ENCODE peak calls at places on chromosomes 7 and 10, in eight cellular contexts. G is heart left ventricle, B is psoas muscle, D is upper lobe of left lung, Z is body of pancreas, Q is mucosa of descending colon, S is right lobe of liver, I is PC-3. N is an unnamed sample.

GRCh38 chr7:28107960-28108359 is 72.6 kb downstream of the JAZF1 start:
- ATAC-seq in G (peak; percentile 77), B (peak; percentile 74), D (no peak), Z (no peak), Q (no peak), S (peak; percentile 21), I (peak; percentile 66), N (no peak)

GRCh38 chr10:127918570-127918969 is 11.7 kb downstream of the PTPRE start:
- ATAC-seq in G (peak; percentile 19), B (peak; percentile 74), D (no peak), Z (no peak), Q (no peak), S (peak; percentile 14), I (no peak), N (peak; percentile 34)

GRCh38 chr10:6103591-6103990 is 14.8 kb downstream of the RBM17 start:
- ATAC-seq in G (no peak), B (no peak), D (no peak), Z (no peak), Q (no peak), S (peak; percentile 5), I (no peak), N (no peak)

GRCh38 chr10:19702215-19702614 is 114.0 kb upstream of the PLXDC2 start:
- ATAC-seq in G (no peak), B (no peak), D (no peak), Z (no peak), Q (no peak), S (no peak), I (no peak), N (no peak)

GRCh38 chr7:415646-416525 is 103.8 kb downstream of the PDGFA start:
- ATAC-seq in G (no peak), B (no peak), D (no peak), Z (no peak), Q (no peak), S (no peak), I (no peak), N (no peak)

GRCh38 chr7:91164531-91164930 is 99.7 kb upstream of the FZD1 start:
- ATAC-seq in G (no peak), B (no peak), D (no peak), Z (no peak), Q (no peak), S (no peak), I (no peak), N (no peak)

GRCh38 chr7:21327422-21328191 is 100.3 kb upstream of the SP4 start:
- ATAC-seq in G (no peak), B (no peak), D (no peak), Z (no peak), Q (no peak), S (no peak), I (no peak), N (no peak)

GRCh38 chr7:47255441-47255840 is 326.5 kb downstream of the TNS3 start:
- ATAC-seq in G (no peak), B (no peak), D (no peak), Z (no peak), Q (no peak), S (no peak), I (no peak), N (no peak)

GRCh38 chr7:21617513-21617912 is 74.7 kb downstream of the DNAH11 start:
- ATAC-seq in G (peak; percentile 10), B (no peak), D (peak; percentile 61), Z (no peak), Q (no peak), S (peak; percentile 31), I (peak; percentile 15), N (peak; percentile 19)

GRCh38 chr7:102292813-102293798 is 6.4 kb downstream of the SH2B2 start:
- ATAC-seq in G (no peak), B (no peak), D (no peak), Z (no peak), Q (no peak), S (no peak), I (no peak), N (no peak)

GRCh38 chr7:135884495-135885237 is 92.5 kb downstream of the MTPN start:
- ATAC-seq in G (peak; percentile 85), B (no peak), D (no peak), Z (no peak), Q (no peak), S (no peak), I (no peak), N (no peak)

GRCh38 chr7:108614903-108615302 is 45.2 kb downstream of the DNAJB9 start:
- ATAC-seq in G (no peak), B (no peak), D (no peak), Z (no peak), Q (no peak), S (no peak), I (no peak), N (no peak)

GRCh38 chr7:78720066-78720465 is 733.4 kb downstream of the MAGI2 start:
- ATAC-seq in G (peak; percentile 87), B (peak; percentile 89), D (no peak), Z (no peak), Q (no peak), S (no peak), I (no peak), N (no peak)

GRCh38 chr10:67015225-67015624 is 89.4 kb downstream of the LRRTM3 start:
- ATAC-seq in G (no peak), B (no peak), D (no peak), Z (no peak), Q (no peak), S (no peak), I (peak; percentile 87), N (no peak)

GRCh38 chr10:52215745-52216361 is 98.2 kb upstream of the DKK1 start:
- ATAC-seq in G (peak; percentile 55), B (peak; percentile 70), D (no peak), Z (peak; percentile 58), Q (peak; percentile 75), S (peak; percentile 57), I (peak; percentile 58), N (peak; percentile 22)

GRCh38 chr10:6083523-6084475 is 5.0 kb upstream of the RBM17 start:
- ATAC-seq in G (no peak), B (no peak), D (no peak), Z (no peak), Q (no peak), S (no peak), I (no peak), N (no peak)

GRCh38 chr7:106089647-106090046 is 22.5 kb downstream of the SYPL1 start:
- ATAC-seq in G (no peak), B (no peak), D (no peak), Z (no peak), Q (no peak), S (no peak), I (no peak), N (no peak)

GRCh38 chr10:23338155-23338828 is 6.3 kb downstream of the C10orf67 start:
- ATAC-seq in G (no peak), B (no peak), D (no peak), Z (peak; percentile 40), Q (no peak), S (peak; percentile 99), I (peak; percentile 64), N (no peak)

DNA sequence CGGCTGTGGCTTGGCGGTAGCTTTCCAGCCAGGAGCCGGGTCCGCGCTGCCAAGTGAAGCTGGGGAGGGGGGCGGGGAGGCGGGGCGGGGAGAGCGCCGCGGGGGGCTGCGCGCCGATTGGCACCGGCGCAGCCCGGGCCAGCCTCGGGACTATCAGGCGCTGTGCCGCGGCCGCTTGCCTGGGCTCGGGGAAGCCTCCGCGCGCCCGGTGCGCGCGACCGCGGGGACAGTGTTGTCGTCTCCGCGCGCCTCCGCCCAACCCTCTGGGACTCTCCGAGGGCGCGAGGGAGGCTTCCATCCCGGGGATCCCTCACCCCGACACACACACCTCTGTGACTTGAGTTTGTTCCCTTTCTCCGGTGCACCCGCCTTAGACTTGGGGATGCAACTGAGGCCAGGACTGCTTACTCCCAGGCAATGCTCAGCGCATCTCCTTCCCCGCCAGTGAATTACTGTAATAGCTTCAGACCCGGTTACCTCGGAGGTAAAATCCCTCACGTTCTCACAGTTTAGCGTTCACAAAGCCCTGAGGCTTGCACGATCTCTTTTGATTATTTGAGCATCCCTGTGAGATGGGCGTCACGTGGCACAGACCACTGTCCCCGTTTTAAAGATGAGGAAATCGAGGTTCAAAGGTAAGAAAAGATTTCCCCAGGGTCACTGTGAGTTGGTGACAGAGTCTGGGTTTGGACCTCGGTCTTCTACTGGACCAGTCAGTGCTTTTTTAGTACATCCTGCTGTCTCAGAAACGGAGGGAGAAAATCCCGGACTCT is at the start of gene NKX1-2:
- ATAC-seq in G (no peak), B (peak; percentile 39), D (no peak), Z (no peak), Q (peak; percentile 42), S (no peak), I (no peak), N (no peak)
- H3K4me3 ChIP-seq in G (peak within 1 kb of the TSS; percentile 5), B (peak within 1 kb of the TSS; percentile 56), D (peak within 1 kb of the TSS; percentile 1), Z (no peak within 1 kb of the TSS), Q (no peak within 1 kb of the TSS), S (no peak within 1 kb of the TSS), I (peak within 1 kb of the TSS; percentile 59), N (peak within 1 kb of the TSS; percentile 35)

DNA sequence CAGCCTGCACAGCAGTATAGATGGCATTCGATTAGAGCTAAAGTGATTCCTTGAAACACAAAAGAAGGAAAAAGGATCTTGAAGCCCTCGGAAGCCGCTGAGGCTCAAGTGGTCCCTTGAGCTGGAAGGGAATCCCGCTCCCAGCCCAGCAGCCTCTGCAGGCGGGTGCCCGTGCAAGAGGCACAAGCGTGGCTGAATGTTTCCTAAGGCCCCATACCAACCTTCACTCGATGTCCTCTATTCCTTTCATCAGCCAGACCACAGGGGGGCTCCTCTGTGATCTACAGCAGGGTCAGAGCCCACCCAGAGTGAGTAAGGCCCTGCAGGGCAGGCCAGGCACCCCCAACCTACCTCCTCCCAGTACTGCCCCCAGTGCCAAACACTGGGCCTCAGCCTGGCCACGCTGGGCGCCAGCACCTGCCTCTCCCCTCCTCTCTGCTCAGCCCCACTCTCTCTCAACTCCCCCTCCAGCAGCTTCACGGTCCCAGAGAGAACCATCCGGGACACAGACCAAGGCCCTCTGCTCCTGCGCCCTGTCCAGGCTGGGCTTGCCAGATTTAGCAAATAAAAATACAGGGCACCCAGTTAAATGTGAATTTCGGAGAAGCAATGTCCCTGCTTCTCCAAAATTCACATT is 30.5 kb downstream of the EBF3 start:
- ATAC-seq in G (no peak), B (no peak), D (peak; percentile 45), Z (no peak), Q (no peak), S (no peak), I (no peak), N (no peak)
- H3K36me3 ChIP-seq in G (no peaks in the 10 kb centered on the region), B (no peaks in the 10 kb centered on the region), D (no peaks in the 10 kb centered on the region), Z (no peaks in the 10 kb centered on the region), Q (no peaks in the 10 kb centered on the region), S (no peaks in the 10 kb centered on the region), I (no peaks in the 10 kb centered on the region), N (no peaks in the 10 kb centered on the region)

GRCh38 chr7:152902870-152903860 is 143.6 kb downstream of the ACTR3B start:
- ATAC-seq in G (no peak), B (no peak), D (no peak), Z (no peak), Q (no peak), S (no peak), I (no peak), N (no peak)
- H3K4me3 ChIP-seq in G (no peak overlapping the region), B (no peak overlapping the region), D (no peak overlapping the region), Z (no peak overlapping the region), Q (no peak overlapping the region), S (no peak overlapping the region), I (no peak overlapping the region), N (no peak overlapping the region)

DNA sequence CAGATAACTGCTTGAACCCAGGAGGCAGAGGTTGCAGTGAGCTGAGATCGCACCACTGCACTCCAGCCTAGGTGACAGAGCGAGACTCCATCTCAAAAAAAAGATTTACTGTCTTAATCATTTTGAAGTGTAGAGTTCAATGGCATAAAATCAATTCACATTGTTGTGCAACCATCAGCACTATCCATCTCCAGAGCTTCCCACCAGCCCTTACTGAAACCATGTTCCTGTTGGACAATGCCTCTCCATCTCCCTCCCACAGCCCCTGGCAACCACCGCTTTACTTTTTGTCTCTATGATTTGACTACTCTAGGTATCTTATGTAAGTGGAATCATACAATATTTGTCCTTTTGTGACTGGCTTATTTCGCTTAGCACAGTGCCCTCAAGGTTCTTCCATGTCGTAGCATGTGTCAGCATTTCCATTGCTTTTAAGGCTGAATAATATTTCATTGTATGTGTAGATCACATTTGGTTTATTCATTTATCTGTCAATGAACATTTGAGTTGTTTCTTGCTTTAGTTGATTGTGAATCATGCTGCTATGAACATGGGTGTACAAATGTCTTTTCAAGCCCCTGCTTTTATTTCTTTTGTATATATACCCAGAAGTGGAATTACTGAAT is 33.1 kb downstream of the NACAD start:
- ATAC-seq in G (no peak), B (no peak), D (no peak), Z (no peak), Q (no peak), S (peak; percentile 37), I (no peak), N (no peak)
- H3K36me3 ChIP-seq in G (peaks cover 8% of the 10 kb centered on the region), B (no peaks in the 10 kb centered on the region), D (no peaks in the 10 kb centered on the region), Z (no peaks in the 10 kb centered on the region), Q (no peaks in the 10 kb centered on the region), S (no peaks in the 10 kb centered on the region), I (no peaks in the 10 kb centered on the region), N (peaks cover 30% of the 10 kb centered on the region)

N was measured in gastroesophageal sphincter.